ENCODE peak calls at places on chromosomes 7 and 10, in seven cellular contexts. D is brain microvascular endothelial cell; H is naive thymus-derived CD4-positive, alpha-beta T cell; M is heart left ventricle; A is breast epithelium; W is neural progenitor cell; N is MM.1S. F is an unnamed sample.

GRCh38 chr10:129426670-129427069 is 40.4 kb upstream of the MGMT start:
- DNase-seq in H (no peak), W (no peak), A (no peak), N (no peak), M (no peak), D (no peak), F (no peak)

GRCh38 chr10:93475227-93475626 is 6.9 kb downstream of the MYOF start:
- DNase-seq in D (no peak), N (no peak), M (no peak), W (no peak), A (no peak), H (no peak), F (no peak)

GRCh38 chr7:140214075-140214684 is 37.4 kb upstream of the KDM7A start:
- DNase-seq in H (no peak), D (no peak), A (no peak), N (peak; percentile 86), M (no peak), W (no peak), F (no peak)

GRCh38 chr10:101060951-101061813 is 607 bp upstream of the KAZALD1 start:
- DNase-seq in A (peak; percentile 88), N (peak; percentile 96), W (peak; percentile 98), H (peak; percentile 90), M (peak; percentile 97), D (peak; percentile 84), F (peak; percentile 66)

GRCh38 chr10:66209025-66209424 is 716.8 kb upstream of the LRRTM3 start:
- DNase-seq in H (no peak), A (no peak), N (no peak), W (no peak), D (no peak), M (no peak), F (no peak)

GRCh38 chr10:109912335-109913282 is 10.7 kb downstream of the XPNPEP1 start:
- DNase-seq in H (no peak), M (no peak), W (no peak), D (no peak), A (no peak), N (no peak), F (no peak)

GRCh38 chr10:29970576-29970975 is 88.8 kb downstream of the JCAD start:
- DNase-seq in N (no peak), M (no peak), A (no peak), W (no peak), D (no peak), H (no peak), F (no peak)

GRCh38 chr10:69866688-69867461 is 65.2 kb downstream of the COL13A1 start:
- DNase-seq in H (no peak), A (no peak), W (peak; percentile 85), M (peak; percentile 36), D (peak; percentile 86), N (no peak), F (peak; percentile 43)

GRCh38 chr7:129825005-129825553 is 127.7 kb downstream of the UBE2H start:
- DNase-seq in W (peak; percentile 90), M (peak; percentile 48), N (peak; percentile 80), A (peak; percentile 58), H (no peak), D (no peak), F (no peak)

GRCh38 chr7:158614695-158615094 is 27.1 kb upstream of the PTPRN2 start:
- DNase-seq in H (no peak), D (peak; percentile 46), W (no peak), M (no peak), N (no peak), A (no peak), F (peak; percentile 39)

GRCh38 chr7:155489158-155489840 is 31.4 kb downstream of the EN2 start:
- DNase-seq in N (peak; percentile 85), M (no peak), A (no peak), W (no peak), D (no peak), H (no peak), F (no peak)

GRCh38 chr7:155489862-155490696 is 32.1 kb downstream of the EN2 start:
- DNase-seq in M (no peak), D (no peak), N (no peak), A (no peak), H (no peak), W (peak; percentile 82), F (no peak)

GRCh38 chr7:155488483-155489127 is 30.7 kb downstream of the EN2 start:
- DNase-seq in W (no peak), M (no peak), D (no peak), A (no peak), H (no peak), N (no peak), F (no peak)

GRCh38 chr7:155491812-155492211 is 33.9 kb downstream of the EN2 start:
- DNase-seq in M (no peak), D (no peak), H (no peak), W (no peak), N (no peak), A (no peak), F (no peak)

GRCh38 chr7:155490697-155491628 is 33.0 kb downstream of the EN2 start:
- DNase-seq in H (no peak), N (no peak), W (peak; percentile 73), D (no peak), A (no peak), M (peak; percentile 37), F (no peak)
- H3K4me3 ChIP-seq in H (peak overlapping the region; percentile 52), N (peak overlapping the region; percentile 15), W (peak overlapping the region; percentile 15), D (no peak overlapping the region), A (peak overlapping the region; percentile 51), M (peak overlapping the region; percentile 33), F (no peak overlapping the region)

GRCh38 chr10:80201592-80202256 is 3.6 kb downstream of the ANXA11 start:
- DNase-seq in W (no peak), H (no peak), N (no peak), A (no peak), M (peak; percentile 51), D (no peak), F (no peak)

GRCh38 chr10:80204801-80205477 is 398 bp downstream of the ANXA11 start:
- DNase-seq in A (no peak), D (no peak), M (peak; percentile 61), N (peak; percentile 34), H (no peak), W (peak; percentile 57), F (no peak)

GRCh38 chr10:80203835-80204148 is 1.5 kb downstream of the ANXA11 start:
- DNase-seq in D (no peak), W (no peak), H (no peak), A (no peak), N (peak; percentile 22), M (no peak), F (no peak)

GRCh38 chr10:80204193-80204714 is 1.1 kb downstream of the ANXA11 start:
- DNase-seq in A (peak; percentile 57), M (no peak), H (no peak), N (no peak), D (no peak), W (peak; percentile 79), F (no peak)

DNA sequence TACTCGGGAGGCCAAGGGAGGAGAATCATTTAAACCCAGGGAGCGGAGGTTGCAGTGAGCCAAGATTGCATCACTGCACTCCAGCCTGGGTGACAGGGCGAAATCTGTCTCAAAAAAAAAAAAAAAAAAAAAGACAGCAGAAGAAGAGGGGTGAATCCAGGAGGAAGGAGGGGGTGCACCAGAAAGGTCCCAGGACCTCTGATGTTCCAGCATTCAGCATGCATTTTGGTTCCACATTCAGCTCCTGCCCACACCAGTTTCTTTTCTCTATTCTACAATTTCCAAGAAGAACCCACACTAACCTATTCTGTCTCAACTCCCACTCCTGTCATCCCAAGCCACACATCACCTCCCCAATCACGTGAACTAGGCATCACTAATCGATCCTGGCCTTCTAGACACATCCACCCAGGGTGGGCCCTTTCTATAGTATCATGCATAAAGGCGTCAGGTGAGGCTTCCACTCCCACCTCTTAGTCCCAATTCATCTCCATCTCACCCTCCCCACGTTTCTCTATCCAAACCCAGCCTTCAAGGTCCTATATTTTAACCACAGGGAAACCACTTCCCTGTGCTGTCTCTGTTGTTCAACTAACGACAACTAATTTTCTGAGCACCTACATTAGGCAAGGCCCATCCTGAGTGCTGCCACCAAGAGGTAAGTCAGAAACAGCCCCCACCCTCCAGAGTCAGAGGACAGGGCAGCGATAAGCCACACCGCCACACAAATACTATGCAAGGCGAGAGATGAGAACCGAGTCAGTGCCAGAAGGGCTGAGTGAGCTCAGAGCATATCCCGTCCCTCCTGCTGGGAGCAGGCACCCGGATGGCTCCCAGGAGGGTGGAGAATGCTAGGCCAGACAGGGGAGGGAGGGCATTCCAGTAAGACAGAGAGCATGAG is 2.2 kb downstream of the ANXA11 start:
- DNase-seq in A (peak; percentile 55), N (peak; percentile 80), D (peak; percentile 94), H (peak; percentile 59), M (peak; percentile 86), W (peak; percentile 58), F (peak; percentile 73)
- H3K4me3 ChIP-seq in A (peak overlapping the region; percentile 94), N (peak overlapping the region; percentile 96), D (peak overlapping the region; percentile 77), H (peak overlapping the region; percentile 90), M (peak overlapping the region; percentile 90), W (no peak overlapping the region), F (peak overlapping the region; percentile 78)

GRCh38 chr10:21524131-21524525 is 1.4 kb downstream of the SKIDA1 start:
- DNase-seq in D (no peak), N (no peak), H (no peak), A (no peak), W (no peak), M (no peak), F (no peak)
- H3K4me3 ChIP-seq in D (peak overlapping the region; percentile 74), N (no peak overlapping the region), H (no peak overlapping the region), A (peak overlapping the region; percentile 64), W (peak overlapping the region; percentile 97), M (peak overlapping the region; percentile 73), F (peak overlapping the region; percentile 67)

GRCh38 chr7:101988513-101988912 is 171.1 kb downstream of the CUX1 start:
- DNase-seq in M (no peak), H (no peak), N (no peak), W (no peak), D (no peak), A (no peak), F (no peak)
- H3K4me3 ChIP-seq in M (no peak overlapping the region), H (no peak overlapping the region), N (no peak overlapping the region), W (no peak overlapping the region), D (no peak overlapping the region), A (no peak overlapping the region), F (no peak overlapping the region)

GRCh38 chr7:41701068-41701467 is 1.8 kb downstream of the INHBA start:
- DNase-seq in D (no peak), W (no peak), M (no peak), N (no peak), A (no peak), H (no peak), F (no peak)

GRCh38 chr7:41702635-41703371 is at the start of gene INHBA:
- DNase-seq in D (peak; percentile 97), M (no peak), H (no peak), W (no peak), A (no peak), N (no peak), F (peak; percentile 86)

GRCh38 chr7:41700044-41700471 is 2.8 kb downstream of the INHBA start:
- DNase-seq in D (no peak), H (no peak), N (no peak), A (no peak), W (peak; percentile 13), M (no peak), F (no peak)

GRCh38 chr7:41699532-41699931 is 3.4 kb downstream of the INHBA start:
- DNase-seq in W (peak; percentile 65), H (no peak), D (no peak), N (no peak), A (no peak), M (no peak), F (no peak)

DNA sequence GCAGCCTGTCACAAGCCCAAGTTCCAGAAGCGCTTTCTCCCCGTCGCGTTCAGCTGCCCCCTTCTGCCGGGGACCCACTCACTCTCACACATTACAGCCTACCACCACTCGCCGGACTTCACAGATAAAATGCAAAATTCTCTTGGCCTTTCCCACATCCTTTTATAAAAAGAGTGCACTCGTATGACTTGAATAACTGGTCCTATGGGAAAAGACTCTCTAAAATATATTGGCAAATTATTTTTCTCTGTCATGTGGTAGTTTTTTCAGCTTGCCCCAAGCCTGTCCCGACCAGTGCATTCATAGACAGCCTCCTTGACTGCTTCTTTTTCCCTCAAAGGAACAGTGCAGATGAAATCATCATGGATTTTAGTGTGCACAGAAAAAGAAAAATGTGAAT is 1.3 kb downstream of the INHBA start:
- DNase-seq in A (no peak), N (no peak), W (peak; percentile 29), H (no peak), M (no peak), D (no peak), F (no peak)
- H3K4me3 ChIP-seq in A (peak overlapping the region; percentile 50), N (no peak overlapping the region), W (peak overlapping the region; percentile 48), H (no peak overlapping the region), M (peak overlapping the region; percentile 53), D (peak overlapping the region; percentile 82), F (peak overlapping the region; percentile 74)